ENCODE peak calls at places on chromosomes 13 and 19, in seven cellular contexts. One of them, this sample, is unnamed.
A peak's percentile ranks its signal among the peaks of the same experiment; 100 is the strongest.

GRCh38 chr13:105971720-105972119 is 563.7 kb downstream of the EFNB2 start:
- DNase-seq in WTC11: no peak
- DNase-seq in H1: no peak
- DNase-seq in HepG2: no peak
- DNase-seq in GM12878: no peak
- DNase-seq in K562: no peak
- DNase-seq in HCT116: no peak
- DNase-seq in this sample: no peak

GRCh38 chr13:44934724-44935123 is 54.5 kb downstream of the NUFIP1 start:
- DNase-seq in WTC11: no peak
- DNase-seq in H1: no peak
- DNase-seq in HepG2: no peak
- DNase-seq in GM12878: peak; percentile 5
- DNase-seq in K562: no peak
- DNase-seq in HCT116: no peak
- DNase-seq in this sample: no peak

GRCh38 chr19:7242601-7243258 is 51.5 kb downstream of the INSR start:
- DNase-seq in WTC11: no peak
- DNase-seq in H1: no peak
- DNase-seq in HepG2: no peak
- DNase-seq in GM12878: peak; percentile 77
- DNase-seq in K562: no peak
- DNase-seq in HCT116: no peak
- DNase-seq in this sample: no peak

GRCh38 chr19:55461974-55462628 is 659 bp upstream of the ISOC2 start:
- DNase-seq in WTC11: no peak
- DNase-seq in H1: no peak
- DNase-seq in HepG2: peak; percentile 50
- DNase-seq in GM12878: no peak
- DNase-seq in K562: peak; percentile 77
- DNase-seq in HCT116: no peak
- DNase-seq in this sample: no peak

GRCh38 chr13:75489502-75490263 is 7.7 kb upstream of the TBC1D4 start:
- DNase-seq in WTC11: no peak
- DNase-seq in H1: no peak
- DNase-seq in HepG2: peak; percentile 46
- DNase-seq in GM12878: peak; percentile 76
- DNase-seq in K562: no peak
- DNase-seq in HCT116: no peak
- DNase-seq in this sample: no peak

GRCh38 chr13:110131424-110131823 is 175.5 kb downstream of the COL4A1 start:
- DNase-seq in WTC11: no peak
- DNase-seq in H1: no peak
- DNase-seq in HepG2: no peak
- DNase-seq in GM12878: no peak
- DNase-seq in K562: no peak
- DNase-seq in HCT116: no peak
- DNase-seq in this sample: no peak

GRCh38 chr13:44323754-44324153 is 49.9 kb upstream of the SERP2 start:
- DNase-seq in WTC11: no peak
- DNase-seq in H1: no peak
- DNase-seq in HepG2: no peak
- DNase-seq in GM12878: no peak
- DNase-seq in K562: no peak
- DNase-seq in HCT116: no peak
- DNase-seq in this sample: no peak

GRCh38 chr13:43874512-43875092 is 4.9 kb downstream of the CCDC122 start:
- DNase-seq in WTC11: no peak
- DNase-seq in H1: no peak
- DNase-seq in HepG2: no peak
- DNase-seq in GM12878: no peak
- DNase-seq in K562: peak; percentile 0
- DNase-seq in HCT116: no peak
- DNase-seq in this sample: peak; percentile 9

GRCh38 chr13:21034602-21035190 is 26.7 kb downstream of the LATS2 start:
- DNase-seq in WTC11: peak; percentile 30
- DNase-seq in H1: no peak
- DNase-seq in HepG2: no peak
- DNase-seq in GM12878: no peak
- DNase-seq in K562: peak; percentile 18
- DNase-seq in HCT116: no peak
- DNase-seq in this sample: no peak

GRCh38 chr19:2962018-2962670 is 15.2 kb upstream of the TLE6 start:
- DNase-seq in WTC11: peak; percentile 52
- DNase-seq in H1: no peak
- DNase-seq in HepG2: peak; percentile 70
- DNase-seq in GM12878: peak; percentile 65
- DNase-seq in K562: peak; percentile 81
- DNase-seq in HCT116: peak; percentile 68
- DNase-seq in this sample: peak; percentile 79

GRCh38 chr13:21837841-21838551 is 167.1 kb downstream of the FGF9 start:
- DNase-seq in WTC11: no peak
- DNase-seq in H1: no peak
- DNase-seq in HepG2: peak; percentile 96
- DNase-seq in GM12878: no peak
- DNase-seq in K562: no peak
- DNase-seq in HCT116: no peak
- DNase-seq in this sample: no peak

GRCh38 chr13:76043882-76044281 is 407.8 kb downstream of the LMO7 start:
- DNase-seq in WTC11: no peak
- DNase-seq in H1: no peak
- DNase-seq in HepG2: no peak
- DNase-seq in GM12878: no peak
- DNase-seq in K562: no peak
- DNase-seq in HCT116: no peak
- DNase-seq in this sample: no peak

GRCh38 chr19:56110515-56111448 is 10.3 kb downstream of the ZNF787 start:
- DNase-seq in WTC11: no peak
- DNase-seq in H1: no peak
- DNase-seq in HepG2: peak; percentile 78
- DNase-seq in GM12878: no peak
- DNase-seq in K562: peak; percentile 14
- DNase-seq in HCT116: no peak
- DNase-seq in this sample: no peak

GRCh38 chr13:71320452-71320851 is 546.6 kb downstream of the DACH1 start:
- DNase-seq in WTC11: peak; percentile 16
- DNase-seq in H1: no peak
- DNase-seq in HepG2: peak; percentile 24
- DNase-seq in GM12878: no peak
- DNase-seq in K562: peak; percentile 3
- DNase-seq in HCT116: no peak
- DNase-seq in this sample: peak; percentile 68

GRCh38 chr13:112329376-112329775 is 46.8 kb upstream of the SPACA7 start:
- DNase-seq in WTC11: no peak
- DNase-seq in H1: no peak
- DNase-seq in HepG2: no peak
- DNase-seq in GM12878: no peak
- DNase-seq in K562: no peak
- DNase-seq in HCT116: no peak
- DNase-seq in this sample: no peak

GRCh38 chr19:37966211-37967072 is 59.4 kb downstream of the SIPA1L3 start:
- DNase-seq in WTC11: no peak
- DNase-seq in H1: no peak
- DNase-seq in HepG2: no peak
- DNase-seq in GM12878: no peak
- DNase-seq in K562: no peak
- DNase-seq in HCT116: no peak
- DNase-seq in this sample: no peak

GRCh38 chr19:38784224-38784623 is 4.8 kb upstream of the LGALS7B start:
- DNase-seq in WTC11: no peak
- DNase-seq in H1: no peak
- DNase-seq in HepG2: peak; percentile 63
- DNase-seq in GM12878: no peak
- DNase-seq in K562: no peak
- DNase-seq in HCT116: no peak
- DNase-seq in this sample: no peak

GRCh38 chr19:55176116-55176515 is 4.0 kb downstream of the SYT5 start:
- DNase-seq in WTC11: no peak
- DNase-seq in H1: no peak
- DNase-seq in HepG2: no peak
- DNase-seq in GM12878: no peak
- DNase-seq in K562: peak; percentile 69
- DNase-seq in HCT116: no peak
- DNase-seq in this sample: no peak

GRCh38 chr13:76759877-76760276 is 126.3 kb downstream of the KCTD12 start:
- DNase-seq in WTC11: no peak
- DNase-seq in H1: no peak
- DNase-seq in HepG2: no peak
- DNase-seq in GM12878: no peak
- DNase-seq in K562: no peak
- DNase-seq in HCT116: no peak
- DNase-seq in this sample: no peak

GRCh38 chr13:65638572-65639168 is 1591.5 kb downstream of the PCDH9 start:
- DNase-seq in WTC11: no peak
- DNase-seq in H1: no peak
- DNase-seq in HepG2: peak; percentile 16
- DNase-seq in GM12878: no peak
- DNase-seq in K562: peak; percentile 10
- DNase-seq in HCT116: peak; percentile 35
- DNase-seq in this sample: peak; percentile 83

GRCh38 chr19:15702590-15702930 is 25.3 kb upstream of the OR10H2 start:
- DNase-seq in WTC11: no peak
- DNase-seq in H1: no peak
- DNase-seq in HepG2: peak; percentile 83
- DNase-seq in GM12878: no peak
- DNase-seq in K562: peak; percentile 63
- DNase-seq in HCT116: peak; percentile 16
- DNase-seq in this sample: peak; percentile 56

GRCh38 chr13:102903659-102904407 is 58.0 kb downstream of the ERCC5 start:
- DNase-seq in WTC11: no peak
- DNase-seq in H1: no peak
- DNase-seq in HepG2: no peak
- DNase-seq in GM12878: no peak
- DNase-seq in K562: peak; percentile 17
- DNase-seq in HCT116: no peak
- DNase-seq in this sample: peak; percentile 6

GRCh38 chr13:102900193-102900608 is 54.4 kb downstream of the ERCC5 start:
- DNase-seq in WTC11: no peak
- DNase-seq in H1: no peak
- DNase-seq in HepG2: peak; percentile 72
- DNase-seq in GM12878: no peak
- DNase-seq in K562: no peak
- DNase-seq in HCT116: no peak
- DNase-seq in this sample: no peak

GRCh38 chr13:102901056-102901455 is 55.2 kb downstream of the ERCC5 start:
- DNase-seq in WTC11: no peak
- DNase-seq in H1: no peak
- DNase-seq in HepG2: no peak
- DNase-seq in GM12878: no peak
- DNase-seq in K562: no peak
- DNase-seq in HCT116: no peak
- DNase-seq in this sample: no peak

GRCh38 chr13:102902789-102903347 is 57.0 kb downstream of the ERCC5 start:
- DNase-seq in WTC11: peak; percentile 39
- DNase-seq in H1: peak; percentile 13
- DNase-seq in HepG2: peak; percentile 22
- DNase-seq in GM12878: no peak
- DNase-seq in K562: no peak
- DNase-seq in HCT116: no peak
- DNase-seq in this sample: no peak

GRCh38 chr13:102901615-102902305 is 55.9 kb downstream of the ERCC5 start:
- DNase-seq in WTC11: no peak
- DNase-seq in H1: no peak
- DNase-seq in HepG2: no peak
- DNase-seq in GM12878: no peak
- DNase-seq in K562: no peak
- DNase-seq in HCT116: no peak
- DNase-seq in this sample: no peak
- TF ChIP-seq SP1 in WTC11: no peak
- TF ChIP-seq SP1 in H1: no peak
- TF ChIP-seq SP1 in HepG2: no peak
- TF ChIP-seq SP1 in GM12878: no peak
- TF ChIP-seq SP1 in K562: no peak
- TF ChIP-seq SP1 in HCT116: no peak
- TF ChIP-seq SP1 in this sample: no peak

DNA sequence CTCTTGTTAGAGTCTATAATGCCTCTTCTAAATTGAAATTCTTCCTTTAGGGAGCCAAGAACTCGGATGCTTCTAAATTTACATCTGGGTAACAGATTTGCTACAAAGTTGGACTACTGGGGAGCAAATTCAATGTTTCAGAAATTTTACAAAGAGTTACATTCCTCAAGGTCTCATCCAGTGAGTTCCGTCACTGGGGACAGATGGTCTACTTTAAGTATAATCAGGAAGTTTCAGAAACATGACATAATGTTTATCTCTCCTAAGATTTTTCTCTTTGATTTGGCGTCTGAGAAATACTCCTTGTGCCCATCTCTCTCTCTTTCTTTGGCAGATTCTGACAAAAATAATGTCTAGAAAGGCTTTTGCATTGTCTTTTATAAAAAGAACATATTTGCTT is 81.5 kb upstream of the MBNL2 start:
- DNase-seq in WTC11: no peak
- DNase-seq in H1: no peak
- DNase-seq in HepG2: no peak
- DNase-seq in GM12878: no peak
- DNase-seq in K562: no peak
- DNase-seq in HCT116: no peak
- DNase-seq in this sample: no peak
- TF ChIP-seq SP1 in WTC11: no peak
- TF ChIP-seq SP1 in H1: no peak
- TF ChIP-seq SP1 in HepG2: no peak
- TF ChIP-seq SP1 in GM12878: no peak
- TF ChIP-seq SP1 in K562: no peak
- TF ChIP-seq SP1 in HCT116: no peak
- TF ChIP-seq SP1 in this sample: no peak

GRCh38 chr19:19482785-19483625 is 32.3 kb downstream of the TSSK6 start:
- DNase-seq in WTC11: no peak
- DNase-seq in H1: no peak
- DNase-seq in HepG2: no peak
- DNase-seq in GM12878: no peak
- DNase-seq in K562: no peak
- DNase-seq in HCT116: no peak
- DNase-seq in this sample: no peak

GRCh38 chr19:19486343-19487076 is 28.8 kb downstream of the TSSK6 start:
- DNase-seq in WTC11: no peak
- DNase-seq in H1: no peak
- DNase-seq in HepG2: no peak
- DNase-seq in GM12878: no peak
- DNase-seq in K562: no peak
- DNase-seq in HCT116: no peak
- DNase-seq in this sample: no peak

GRCh38 chr19:19487077-19488040 is 28.0 kb downstream of the TSSK6 start:
- DNase-seq in WTC11: no peak
- DNase-seq in H1: no peak
- DNase-seq in HepG2: no peak
- DNase-seq in GM12878: no peak
- DNase-seq in K562: no peak
- DNase-seq in HCT116: no peak
- DNase-seq in this sample: no peak

GRCh38 chr19:19485998-19486290 is 29.4 kb downstream of the TSSK6 start:
- DNase-seq in WTC11: no peak
- DNase-seq in H1: no peak
- DNase-seq in HepG2: no peak
- DNase-seq in GM12878: no peak
- DNase-seq in K562: no peak
- DNase-seq in HCT116: no peak
- DNase-seq in this sample: no peak

GRCh38 chr19:19485161-19485997 is 30.0 kb downstream of the TSSK6 start:
- DNase-seq in WTC11: no peak
- DNase-seq in H1: no peak
- DNase-seq in HepG2: no peak
- DNase-seq in GM12878: no peak
- DNase-seq in K562: no peak
- DNase-seq in HCT116: no peak
- DNase-seq in this sample: no peak
- TF ChIP-seq SP1 in WTC11: no peak
- TF ChIP-seq SP1 in H1: no peak
- TF ChIP-seq SP1 in HepG2: no peak
- TF ChIP-seq SP1 in GM12878: no peak
- TF ChIP-seq SP1 in K562: no peak
- TF ChIP-seq SP1 in HCT116: no peak
- TF ChIP-seq SP1 in this sample: no peak

GRCh38 chr19:47512183-47512947 is 2.5 kb downstream of the NAPA start:
- DNase-seq in WTC11: no peak
- DNase-seq in H1: no peak
- DNase-seq in HepG2: peak; percentile 52
- DNase-seq in GM12878: no peak
- DNase-seq in K562: peak; percentile 44
- DNase-seq in HCT116: no peak
- DNase-seq in this sample: no peak
- TF ChIP-seq SP1 in WTC11: no peak
- TF ChIP-seq SP1 in H1: no peak
- TF ChIP-seq SP1 in HepG2: no peak
- TF ChIP-seq SP1 in GM12878: no peak
- TF ChIP-seq SP1 in K562: no peak
- TF ChIP-seq SP1 in HCT116: no peak
- TF ChIP-seq SP1 in this sample: no peak